ENCODE peak calls at places on chromosomes 13 and 19, in six cellular contexts. One of them, this sample, is unnamed.

GRCh38 chr13:40780822-40781401 is 8.5 kb upstream of the SLC25A15 start:
- DNase-seq in PC-9: no peak
- DNase-seq in tibial artery: no peak
- DNase-seq in neuronal stem cell: no peak
- DNase-seq in tibial nerve: no peak
- DNase-seq in OCI-LY7: peak; percentile 51
- DNase-seq in this sample: no peak

GRCh38 chr19:5494780-5495179 is 39.6 kb downstream of the ZNRF4 start:
- DNase-seq in PC-9: no peak
- DNase-seq in tibial artery: no peak
- DNase-seq in neuronal stem cell: no peak
- DNase-seq in tibial nerve: no peak
- DNase-seq in OCI-LY7: no peak
- DNase-seq in this sample: no peak

GRCh38 chr13:34172048-34172447 is 354.1 kb downstream of the RFC3 start:
- DNase-seq in PC-9: no peak
- DNase-seq in tibial artery: no peak
- DNase-seq in neuronal stem cell: no peak
- DNase-seq in tibial nerve: no peak
- DNase-seq in OCI-LY7: no peak
- DNase-seq in this sample: no peak

GRCh38 chr19:6071103-6071485 is 39.2 kb downstream of the RFX2 start:
- DNase-seq in PC-9: no peak
- DNase-seq in tibial artery: peak; percentile 69
- DNase-seq in neuronal stem cell: no peak
- DNase-seq in tibial nerve: no peak
- DNase-seq in OCI-LY7: no peak
- DNase-seq in this sample: peak; percentile 90

GRCh38 chr13:22091971-22092300 is 421.1 kb downstream of the FGF9 start:
- DNase-seq in PC-9: no peak
- DNase-seq in tibial artery: no peak
- DNase-seq in neuronal stem cell: no peak
- DNase-seq in tibial nerve: no peak
- DNase-seq in OCI-LY7: no peak
- DNase-seq in this sample: no peak

GRCh38 chr19:45076851-45077730 is 813 bp upstream of the ZNF296 start:
- DNase-seq in PC-9: no peak
- DNase-seq in tibial artery: no peak
- DNase-seq in neuronal stem cell: no peak
- DNase-seq in tibial nerve: no peak
- DNase-seq in OCI-LY7: no peak
- DNase-seq in this sample: no peak

GRCh38 chr13:91659583-91660415 is 261.4 kb downstream of the GPC5 start:
- DNase-seq in PC-9: no peak
- DNase-seq in tibial artery: no peak
- DNase-seq in neuronal stem cell: no peak
- DNase-seq in tibial nerve: no peak
- DNase-seq in OCI-LY7: no peak
- DNase-seq in this sample: no peak

GRCh38 chr19:6274756-6275155 is 5.0 kb downstream of the MLLT1 start:
- DNase-seq in PC-9: no peak
- DNase-seq in tibial artery: peak; percentile 83
- DNase-seq in neuronal stem cell: no peak
- DNase-seq in tibial nerve: no peak
- DNase-seq in OCI-LY7: no peak
- DNase-seq in this sample: no peak

GRCh38 chr13:75870397-75870801 is 234.3 kb downstream of the LMO7 start:
- DNase-seq in PC-9: peak; percentile 25
- DNase-seq in tibial artery: no peak
- DNase-seq in neuronal stem cell: peak; percentile 20
- DNase-seq in tibial nerve: peak; percentile 13
- DNase-seq in OCI-LY7: peak; percentile 24
- DNase-seq in this sample: peak; percentile 78

GRCh38 chr13:104286566-104287290 is 1220.5 kb upstream of the SLC10A2 start:
- DNase-seq in PC-9: no peak
- DNase-seq in tibial artery: no peak
- DNase-seq in neuronal stem cell: peak; percentile 15
- DNase-seq in tibial nerve: no peak
- DNase-seq in OCI-LY7: no peak
- DNase-seq in this sample: no peak

GRCh38 chr13:112699318-112699918 is 9.6 kb downstream of the ATP11A start:
- DNase-seq in PC-9: no peak
- DNase-seq in tibial artery: no peak
- DNase-seq in neuronal stem cell: no peak
- DNase-seq in tibial nerve: no peak
- DNase-seq in OCI-LY7: no peak
- DNase-seq in this sample: no peak

GRCh38 chr13:62360609-62361008 is 945.0 kb upstream of the PCDH20 start:
- DNase-seq in PC-9: no peak
- DNase-seq in tibial artery: no peak
- DNase-seq in neuronal stem cell: no peak
- DNase-seq in tibial nerve: no peak
- DNase-seq in OCI-LY7: no peak
- DNase-seq in this sample: no peak

GRCh38 chr19:51887522-51888498 is at the start of gene ZNF577:
- DNase-seq in PC-9: no peak
- DNase-seq in tibial artery: peak; percentile 94
- DNase-seq in neuronal stem cell: peak; percentile 78
- DNase-seq in tibial nerve: peak; percentile 82
- DNase-seq in OCI-LY7: no peak
- DNase-seq in this sample: peak; percentile 92
- H3K4me3 ChIP-seq in PC-9: no peak within 1 kb of the TSS
- H3K4me3 ChIP-seq in tibial artery: peak within 1 kb of the TSS; percentile 72
- H3K4me3 ChIP-seq in neuronal stem cell: peak within 1 kb of the TSS; percentile 73
- H3K4me3 ChIP-seq in tibial nerve: peak within 1 kb of the TSS; percentile 64
- H3K4me3 ChIP-seq in OCI-LY7: no peak within 1 kb of the TSS
- H3K4me3 ChIP-seq in this sample: peak within 1 kb of the TSS; percentile 95

GRCh38 chr13:44855860-44856259 is 133.4 kb downstream of the NUFIP1 start:
- DNase-seq in PC-9: no peak
- DNase-seq in tibial artery: no peak
- DNase-seq in neuronal stem cell: no peak
- DNase-seq in tibial nerve: no peak
- DNase-seq in OCI-LY7: no peak
- DNase-seq in this sample: no peak

GRCh38 chr13:44857736-44858135 is 131.5 kb downstream of the NUFIP1 start:
- DNase-seq in PC-9: no peak
- DNase-seq in tibial artery: no peak
- DNase-seq in neuronal stem cell: no peak
- DNase-seq in tibial nerve: no peak
- DNase-seq in OCI-LY7: no peak
- DNase-seq in this sample: no peak

GRCh38 chr13:44853641-44854040 is 135.6 kb downstream of the NUFIP1 start:
- DNase-seq in PC-9: peak; percentile 28
- DNase-seq in tibial artery: no peak
- DNase-seq in neuronal stem cell: no peak
- DNase-seq in tibial nerve: no peak
- DNase-seq in OCI-LY7: no peak
- DNase-seq in this sample: no peak

GRCh38 chr13:44857061-44857460 is 132.2 kb downstream of the NUFIP1 start:
- DNase-seq in PC-9: no peak
- DNase-seq in tibial artery: no peak
- DNase-seq in neuronal stem cell: no peak
- DNase-seq in tibial nerve: no peak
- DNase-seq in OCI-LY7: no peak
- DNase-seq in this sample: no peak

DNA sequence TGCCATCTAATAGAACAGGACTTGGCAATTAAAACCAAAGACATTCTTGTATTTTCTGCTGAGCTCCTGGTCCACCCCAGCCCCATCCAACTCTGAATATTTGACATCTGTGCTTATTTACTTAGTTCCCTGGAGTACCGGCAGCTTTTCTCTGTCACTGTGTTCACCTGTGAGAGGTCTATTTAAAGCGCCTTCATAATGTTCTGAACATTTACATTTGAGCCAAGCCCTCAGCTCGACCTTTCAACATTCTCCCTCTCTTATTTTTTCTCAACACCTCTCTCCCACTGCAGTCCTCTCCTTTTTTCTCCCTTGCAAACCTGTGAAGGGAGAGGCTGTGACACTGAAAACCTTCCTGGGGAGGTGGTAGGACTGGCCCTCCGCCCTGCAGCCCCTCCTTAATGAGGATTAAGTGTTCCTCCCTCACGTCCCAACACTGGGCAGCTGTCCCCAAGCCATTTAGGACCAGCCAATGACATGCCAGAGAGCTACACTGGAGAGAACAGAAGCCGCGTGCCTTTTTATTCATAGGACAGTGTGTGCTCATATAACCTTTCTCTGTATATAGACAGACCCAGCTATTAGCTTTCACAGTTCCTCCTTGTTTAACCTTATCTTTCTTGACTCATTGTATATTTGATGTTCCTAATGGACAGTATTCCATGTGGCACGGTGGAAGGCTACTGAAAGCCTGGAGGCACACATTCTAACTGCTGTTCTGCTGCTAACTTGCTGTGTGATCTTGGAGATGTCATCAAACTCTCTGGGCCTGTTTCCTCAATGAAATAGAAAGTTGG is 134.8 kb downstream of the NUFIP1 start:
- DNase-seq in PC-9: no peak
- DNase-seq in tibial artery: peak; percentile 77
- DNase-seq in neuronal stem cell: no peak
- DNase-seq in tibial nerve: no peak
- DNase-seq in OCI-LY7: no peak
- DNase-seq in this sample: no peak
- H3K4me3 ChIP-seq in PC-9: no peak overlapping the region
- H3K4me3 ChIP-seq in tibial artery: no peak overlapping the region
- H3K4me3 ChIP-seq in neuronal stem cell: no peak overlapping the region
- H3K4me3 ChIP-seq in tibial nerve: no peak overlapping the region
- H3K4me3 ChIP-seq in OCI-LY7: no peak overlapping the region
- H3K4me3 ChIP-seq in this sample: no peak overlapping the region

GRCh38 chr19:55581828-55582223 is 1.2 kb upstream of the ZNF579 start:
- DNase-seq in PC-9: no peak
- DNase-seq in tibial artery: no peak
- DNase-seq in neuronal stem cell: no peak
- DNase-seq in tibial nerve: no peak
- DNase-seq in OCI-LY7: no peak
- DNase-seq in this sample: no peak

GRCh38 chr19:55588738-55589137 is 8.1 kb upstream of the ZNF579 start:
- DNase-seq in PC-9: no peak
- DNase-seq in tibial artery: no peak
- DNase-seq in neuronal stem cell: no peak
- DNase-seq in tibial nerve: no peak
- DNase-seq in OCI-LY7: no peak
- DNase-seq in this sample: no peak

GRCh38 chr19:55584871-55585270 is 4.2 kb upstream of the ZNF579 start:
- DNase-seq in PC-9: no peak
- DNase-seq in tibial artery: no peak
- DNase-seq in neuronal stem cell: no peak
- DNase-seq in tibial nerve: no peak
- DNase-seq in OCI-LY7: no peak
- DNase-seq in this sample: no peak

GRCh38 chr19:55586976-55587668 is 6.5 kb upstream of the ZNF579 start:
- DNase-seq in PC-9: peak; percentile 100
- DNase-seq in tibial artery: peak; percentile 90
- DNase-seq in neuronal stem cell: peak; percentile 94
- DNase-seq in tibial nerve: peak; percentile 94
- DNase-seq in OCI-LY7: peak; percentile 89
- DNase-seq in this sample: peak; percentile 94

DNA sequence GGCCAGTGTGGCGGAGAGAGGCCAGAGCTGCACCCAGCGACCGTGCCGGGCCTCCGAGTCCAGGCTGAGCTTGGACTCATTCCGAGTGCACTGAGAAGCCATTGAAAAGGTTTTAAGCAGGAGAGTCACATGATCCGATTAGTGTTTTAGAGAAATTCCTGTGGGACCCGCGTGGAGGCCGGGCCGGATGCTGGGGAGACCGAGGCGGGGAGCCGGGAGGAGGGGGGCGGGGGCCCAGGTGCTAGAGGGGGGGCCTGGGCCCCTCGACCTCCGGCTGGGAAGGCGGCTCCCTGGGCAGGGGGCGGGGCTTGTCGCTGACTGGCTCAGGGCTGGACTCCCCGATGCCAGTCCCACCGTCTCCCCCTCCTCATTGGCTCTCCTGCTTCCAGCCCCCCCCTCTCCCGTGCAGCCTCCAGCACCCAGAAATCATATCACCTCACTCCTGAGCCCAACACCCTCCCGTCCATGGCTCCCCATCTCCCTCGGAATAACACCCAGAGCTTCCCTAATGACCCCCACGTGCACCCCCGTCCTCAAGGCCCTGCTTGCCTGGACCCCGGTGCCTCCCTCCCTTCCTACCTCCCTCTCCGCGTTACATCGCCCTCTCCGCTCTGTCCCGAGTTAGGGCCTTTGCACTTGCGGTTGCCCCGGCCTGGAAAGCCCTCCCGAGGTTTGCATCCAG is 5.2 kb upstream of the ZNF579 start:
- DNase-seq in PC-9: peak; percentile 93
- DNase-seq in tibial artery: peak; percentile 78
- DNase-seq in neuronal stem cell: peak; percentile 84
- DNase-seq in tibial nerve: no peak
- DNase-seq in OCI-LY7: peak; percentile 43
- DNase-seq in this sample: peak; percentile 75
- H3K4me3 ChIP-seq in PC-9: peak overlapping the region; percentile 29
- H3K4me3 ChIP-seq in tibial artery: peak overlapping the region; percentile 31
- H3K4me3 ChIP-seq in neuronal stem cell: peak overlapping the region; percentile 27
- H3K4me3 ChIP-seq in tibial nerve: peak overlapping the region; percentile 33
- H3K4me3 ChIP-seq in OCI-LY7: peak overlapping the region; percentile 46
- H3K4me3 ChIP-seq in this sample: peak overlapping the region; percentile 52

GRCh38 chr19:1416014-1416841 is 8.8 kb downstream of the DAZAP1 start:
- DNase-seq in PC-9: no peak
- DNase-seq in tibial artery: no peak
- DNase-seq in neuronal stem cell: no peak
- DNase-seq in tibial nerve: no peak
- DNase-seq in OCI-LY7: no peak
- DNase-seq in this sample: no peak
- H3K4me3 ChIP-seq in PC-9: peak overlapping the region; percentile 38
- H3K4me3 ChIP-seq in tibial artery: peak overlapping the region; percentile 9
- H3K4me3 ChIP-seq in neuronal stem cell: no peak overlapping the region
- H3K4me3 ChIP-seq in tibial nerve: no peak overlapping the region
- H3K4me3 ChIP-seq in OCI-LY7: no peak overlapping the region
- H3K4me3 ChIP-seq in this sample: peak overlapping the region; percentile 54